ENCODE peak calls at places on chromosomes 16 and 17, in six cellular contexts. Y is cardiac fibroblast, W is ascending aorta, X is AG04450, S is IMR-90, O is fibroblast of pulmonary artery. N is an unnamed sample.

GRCh38 chr17:53740312-53740711 is 82.4 kb upstream of the KIF2B start:
- DNase-seq in Y (no peak), W (no peak), X (no peak), S (no peak), O (no peak), N (no peak)

GRCh38 chr17:10421946-10422542 is at the start of gene MYH8:
- DNase-seq in Y (no peak), W (no peak), X (no peak), S (no peak), O (no peak), N (no peak)

GRCh38 chr16:2485811-2486507 is 11.0 kb downstream of the TBC1D24 start:
- DNase-seq in Y (no peak), W (no peak), X (no peak), S (no peak), O (no peak), N (no peak)

GRCh38 chr17:57785032-57785431 is 39.9 kb upstream of the CCDC182 start:
- DNase-seq in Y (peak; percentile 45), W (no peak), X (no peak), S (no peak), O (peak; percentile 66), N (peak; percentile 4)

GRCh38 chr17:10177921-10178788 is 20.3 kb downstream of the GAS7 start:
- DNase-seq in Y (peak; percentile 57), W (no peak), X (no peak), S (peak; percentile 83), O (peak; percentile 34), N (peak; percentile 38)

GRCh38 chr17:47742319-47743181 is 9.5 kb downstream of the TBX21 start:
- DNase-seq in Y (peak; percentile 14), W (peak; percentile 45), X (no peak), S (no peak), O (no peak), N (no peak)

GRCh38 chr17:37478187-37478586 is 11.5 kb upstream of the DUSP14 start:
- DNase-seq in Y (peak; percentile 85), W (no peak), X (no peak), S (peak; percentile 58), O (peak; percentile 71), N (peak; percentile 90)

GRCh38 chr17:27569257-27569722 is 61.7 kb upstream of the LGALS9 start:
- DNase-seq in Y (peak; percentile 43), W (no peak), X (no peak), S (peak; percentile 34), O (no peak), N (no peak)

GRCh38 chr16:67883146-67883871 is 1.4 kb upstream of the NRN1L start:
- DNase-seq in Y (no peak), W (no peak), X (no peak), S (no peak), O (no peak), N (no peak)

GRCh38 chr17:13429201-13429600 is 172.5 kb downstream of the HS3ST3A1 start:
- DNase-seq in Y (peak; percentile 50), W (no peak), X (peak; percentile 78), S (peak; percentile 92), O (peak; percentile 48), N (peak; percentile 73)

GRCh38 chr16:30893082-30893743 is 664 bp downstream of the BCL7C start:
- DNase-seq in Y (no peak), W (peak; percentile 67), X (no peak), S (no peak), O (no peak), N (no peak)

GRCh38 chr16:35377142-35377541 is 1917.7 kb downstream of the TP53TG3F start:
- DNase-seq in Y (no peak), W (no peak), X (no peak), S (no peak), O (no peak), N (no peak)

GRCh38 chr17:31843382-31843780 is 15.7 kb downstream of the COPRS start:
- DNase-seq in Y (peak; percentile 60), W (peak; percentile 65), X (no peak), S (peak; percentile 54), O (peak; percentile 23), N (peak; percentile 48)

GRCh38 chr17:70006159-70006558 is 68.9 kb upstream of the KCNJ16 start:
- DNase-seq in Y (no peak), W (no peak), X (no peak), S (peak; percentile 50), O (peak; percentile 42), N (peak; percentile 40)
- H3K4me3 ChIP-seq in Y (no peak overlapping the region), W (no peak overlapping the region), X (no peak overlapping the region), S (no peak overlapping the region), O (no peak overlapping the region), N (no peak overlapping the region)

GRCh38 chr17:82212331-82213250 is at the start of gene CCDC57:
- DNase-seq in Y (peak; percentile 85), W (peak; percentile 89), X (no peak), S (peak; percentile 68), O (peak; percentile 82), N (peak; percentile 79)
- TF ChIP-seq CTCF in Y (no peak), W (peak; percentile 10), X (no peak), S (no peak), O (no peak), N (no peak)

GRCh38 chr16:57374067-57374534 is 1.8 kb downstream of the CX3CL1 start:
- DNase-seq in Y (peak; percentile 43), W (peak; percentile 87), X (no peak), S (peak; percentile 62), O (peak; percentile 66), N (peak; percentile 14)
- H3K4me3 ChIP-seq in Y (no peak overlapping the region), W (peak overlapping the region; percentile 76), X (no peak overlapping the region), S (no peak overlapping the region), O (no peak overlapping the region), N (no peak overlapping the region)

GRCh38 chr17:48860034-48860433 is 29.2 kb downstream of the CALCOCO2 start:
- DNase-seq in Y (no peak), W (no peak), X (no peak), S (no peak), O (no peak), N (no peak)
- TF ChIP-seq CTCF in Y (peak; percentile 32), W (no peak), X (peak; percentile 25), S (peak; percentile 15), O (peak; percentile 10), N (peak; percentile 41)

DNA sequence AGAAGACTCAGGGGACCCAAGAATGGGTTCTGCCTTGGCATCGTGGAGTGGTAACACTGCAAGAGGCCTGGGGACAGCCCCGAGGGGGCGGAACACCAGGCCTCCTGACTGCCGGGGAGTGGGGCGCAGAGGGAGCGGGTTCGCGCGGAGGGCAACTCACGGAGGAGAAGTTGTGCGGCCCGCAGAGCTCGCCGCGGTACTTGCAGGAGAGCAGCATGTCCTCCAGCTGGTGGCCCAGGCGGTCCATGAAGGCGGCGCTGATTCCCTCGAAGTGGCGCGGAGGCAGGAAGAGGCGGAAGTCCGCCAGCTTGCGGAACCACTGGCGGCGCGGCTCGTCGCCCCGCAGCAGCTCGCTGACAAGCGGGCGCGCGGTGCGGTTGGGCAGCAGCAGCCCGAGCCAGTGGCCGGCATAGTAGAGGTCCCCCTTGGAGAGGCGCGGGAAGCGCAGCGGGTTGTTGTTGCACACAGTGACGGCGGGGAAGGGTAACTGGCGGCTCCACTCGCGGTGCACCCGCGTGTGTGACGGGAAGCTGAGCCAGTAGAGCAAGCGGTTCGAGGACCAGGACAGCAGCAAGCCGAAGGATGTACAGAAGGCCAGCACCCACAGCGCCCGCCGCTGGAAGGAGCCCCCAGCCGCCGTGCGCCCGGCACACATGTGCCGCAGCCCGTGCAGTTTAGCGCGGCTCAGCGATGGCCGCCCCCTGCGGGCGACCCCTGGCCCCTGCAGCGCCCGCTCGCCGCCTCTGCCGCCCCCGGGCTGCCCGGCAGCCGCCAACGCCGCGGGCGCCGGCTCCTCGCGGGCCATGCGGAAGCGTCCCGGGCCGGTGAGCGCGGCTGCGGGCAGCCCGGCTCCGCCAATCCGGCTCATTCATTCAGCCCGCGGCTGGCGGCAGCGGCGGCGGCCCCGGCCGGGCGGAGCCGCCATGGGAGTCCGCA is 1.6 kb downstream of the ASIC2 start:
- DNase-seq in Y (peak; percentile 8), W (no peak), X (no peak), S (peak; percentile 31), O (peak; percentile 10), N (peak; percentile 20)
- H3K4me3 ChIP-seq in Y (peak overlapping the region; percentile 34), W (peak overlapping the region; percentile 61), X (peak overlapping the region; percentile 54), S (peak overlapping the region; percentile 52), O (no peak overlapping the region), N (peak overlapping the region; percentile 22)

DNA sequence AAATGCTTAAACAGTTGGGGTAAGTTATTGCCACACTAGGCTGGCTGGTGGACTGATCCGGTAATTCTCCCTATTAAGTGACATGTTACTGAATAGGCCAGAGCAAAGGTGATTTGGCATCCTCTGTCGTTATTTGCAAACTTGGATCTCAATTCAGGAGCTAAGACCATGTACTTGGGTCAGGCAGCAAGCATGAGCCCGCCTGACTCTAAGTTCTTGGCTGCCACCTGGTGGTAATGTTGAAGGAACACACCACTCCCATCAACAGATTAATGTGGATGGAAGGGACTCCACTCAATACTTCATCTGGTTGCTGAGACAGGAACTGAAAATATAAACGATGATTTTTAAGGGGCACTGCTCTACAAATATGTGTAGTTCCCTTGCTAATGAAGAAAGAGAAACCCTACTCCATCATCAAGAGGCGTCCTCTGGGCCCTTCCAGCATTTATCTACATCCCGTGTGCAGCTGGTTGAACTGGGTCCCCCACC is 70.8 kb downstream of the EMP2 start:
- DNase-seq in Y (peak; percentile 90), W (no peak), X (peak; percentile 65), S (peak; percentile 79), O (peak; percentile 88), N (peak; percentile 92)
- TF ChIP-seq CTCF in Y (peak; percentile 70), W (peak; percentile 72), X (peak; percentile 83), S (peak; percentile 87), O (peak; percentile 79), N (peak; percentile 87)

GRCh38 chr16:25064967-25065366 is 46.6 kb upstream of the LCMT1 start:
- DNase-seq in Y (no peak), W (no peak), X (no peak), S (peak; percentile 9), O (no peak), N (no peak)

GRCh38 chr16:25063865-25064264 is 47.7 kb upstream of the LCMT1 start:
- DNase-seq in Y (peak; percentile 57), W (no peak), X (no peak), S (peak; percentile 74), O (peak; percentile 72), N (peak; percentile 61)

GRCh38 chr16:25066747-25067631 is 44.6 kb upstream of the LCMT1 start:
- DNase-seq in Y (peak; percentile 72), W (peak; percentile 89), X (no peak), S (peak; percentile 61), O (peak; percentile 67), N (peak; percentile 66)

GRCh38 chr16:25065899-25066298 is 45.6 kb upstream of the LCMT1 start:
- DNase-seq in Y (no peak), W (no peak), X (no peak), S (no peak), O (no peak), N (no peak)

DNA sequence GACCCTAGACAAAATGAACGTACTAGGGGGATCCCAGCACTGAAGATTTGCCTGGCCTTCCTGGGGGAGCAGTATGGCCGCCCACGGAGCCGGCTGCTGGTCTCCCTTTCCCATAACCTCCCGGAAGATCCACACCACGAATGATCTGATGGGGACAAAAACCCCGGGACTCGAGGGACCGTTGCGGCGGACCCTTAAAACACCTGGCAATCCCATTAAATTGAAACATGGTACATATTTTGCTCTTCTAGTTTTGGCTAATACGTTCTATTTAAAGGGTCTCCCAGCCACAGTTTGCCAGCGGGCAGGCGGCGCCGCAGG is 45.2 kb upstream of the LCMT1 start:
- DNase-seq in Y (no peak), W (no peak), X (no peak), S (no peak), O (no peak), N (no peak)
- H3K4me3 ChIP-seq in Y (peak overlapping the region; percentile 70), W (peak overlapping the region; percentile 74), X (peak overlapping the region; percentile 42), S (peak overlapping the region; percentile 25), O (peak overlapping the region; percentile 66), N (peak overlapping the region; percentile 75)